ENCODE peak calls at places on chromosomes 4 and X, in six cellular contexts. G is HepG2, N is GM12891, C is H1, U is K562, W is GM12878. F is an unnamed sample.

GRCh38 chr4:150931796-150932195 is 83.3 kb downstream of the LRBA start:
- DNase-seq in G (no peak), N (no peak), C (no peak), U (no peak), W (no peak), F (no peak)

GRCh38 chrX:45323387-45323786 is 122.7 kb upstream of the DIPK2B start:
- DNase-seq in G (no peak), N (no peak), C (no peak), U (no peak), W (no peak), F (no peak)

GRCh38 chrX:47704736-47705135 is 45.8 kb upstream of the UXT start:
- DNase-seq in G (no peak), N (no peak), C (no peak), U (no peak), W (no peak), F (no peak)

GRCh38 chrX:140091276-140091886 is 126.1 kb upstream of the CXorf66 start:
- DNase-seq in G (no peak), N (peak; percentile 3), C (no peak), U (peak; percentile 26), W (no peak), F (peak; percentile 11)

GRCh38 chrX:100650841-100651240 is 6.8 kb downstream of the SRPX2 start:
- DNase-seq in G (no peak), N (no peak), C (no peak), U (no peak), W (no peak), F (no peak)

GRCh38 chrX:44306336-44306735 is 37.1 kb downstream of the EFHC2 start:
- DNase-seq in G (no peak), N (no peak), C (no peak), U (no peak), W (no peak), F (no peak)

GRCh38 chr4:149344436-149344835 is 471.2 kb downstream of the IQCM start:
- DNase-seq in G (no peak), N (no peak), C (no peak), U (no peak), W (no peak), F (no peak)

GRCh38 chrX:70009049-70009448 is 40.7 kb downstream of the AWAT2 start:
- DNase-seq in G (no peak), N (no peak), C (no peak), U (no peak), W (no peak), F (no peak)

GRCh38 chrX:10166731-10167149 is 10.0 kb downstream of the CLCN4 start:
- DNase-seq in G (peak; percentile 39), N (no peak), C (no peak), U (no peak), W (no peak), F (no peak)

DNA sequence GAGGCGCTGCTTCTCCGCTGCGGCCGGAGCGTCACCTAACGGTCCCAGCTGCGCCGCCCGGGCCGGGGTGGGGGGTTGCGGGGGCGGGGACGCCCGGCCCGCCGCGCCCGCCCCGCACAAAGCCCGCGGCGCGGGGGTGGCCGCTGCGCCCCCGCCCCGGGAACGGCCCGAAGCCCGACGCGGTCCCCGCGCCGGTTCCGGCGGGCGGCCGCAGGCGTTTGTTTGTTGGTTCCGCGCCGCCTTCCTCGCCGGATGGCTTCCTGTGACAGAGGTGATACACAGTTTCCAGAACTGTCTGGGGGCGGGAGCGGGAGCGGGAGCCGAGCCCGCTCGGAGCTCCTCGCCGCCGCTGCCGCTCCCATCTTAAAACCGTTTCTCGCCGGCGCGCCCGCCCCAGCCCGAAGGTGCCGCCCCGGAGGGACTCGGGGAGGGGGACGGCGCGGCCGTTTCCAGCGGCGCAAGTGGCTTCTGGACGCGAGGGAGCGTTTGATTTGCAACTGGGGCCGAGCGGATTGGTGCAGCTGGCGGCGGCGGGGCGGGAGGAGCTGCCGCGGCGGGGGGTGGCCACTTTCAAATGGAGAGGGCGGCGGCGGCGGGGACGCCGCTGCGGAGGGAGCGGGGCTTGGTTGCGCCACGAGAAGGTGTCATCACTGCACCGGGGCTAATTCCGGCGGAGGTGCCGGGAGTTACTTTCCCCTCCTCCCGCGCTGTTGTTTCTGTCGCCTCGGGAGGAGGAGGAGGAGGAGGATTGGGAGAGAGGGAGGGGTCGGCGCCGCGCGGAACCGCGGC is 2.3 kb downstream of the JADE1 start:
- DNase-seq in G (peak; percentile 84), N (peak; percentile 59), C (no peak), U (peak; percentile 73), W (no peak), F (peak; percentile 65)
- TF ChIP-seq POLR2A in G (peak; percentile 76), N (peak; percentile 63), C (peak; percentile 82), U (peak; percentile 79), W (peak; percentile 86), F (peak; percentile 75)

DNA sequence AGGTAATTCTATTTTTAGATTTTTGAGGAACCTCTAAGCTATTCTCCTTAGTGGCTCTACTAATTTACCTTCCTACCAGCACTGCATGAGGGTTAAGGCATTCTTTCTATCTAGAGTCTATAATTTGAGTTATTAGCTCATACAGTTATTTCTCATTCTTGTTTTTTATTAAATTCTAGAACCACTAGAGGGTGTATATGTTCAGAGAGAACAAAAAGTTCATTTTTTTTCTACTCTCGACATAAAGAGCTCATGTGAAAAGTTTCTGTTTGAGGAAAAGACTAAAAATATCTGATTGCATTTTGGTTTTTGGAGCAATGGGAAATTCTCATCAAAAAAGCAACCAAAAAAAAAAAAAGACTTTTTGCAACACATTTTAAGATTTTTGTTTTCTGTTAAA is 57.0 kb upstream of the LRAT start:
- DNase-seq in G (no peak), N (no peak), C (no peak), U (no peak), W (no peak), F (no peak)
- TF ChIP-seq TAF1 in G (no peak), N (no peak), C (no peak), U (no peak), W (no peak), F (no peak)

GRCh38 chrX:152958524-152959465 is 35.1 kb downstream of the PNMA5 start:
- DNase-seq in G (peak; percentile 54), N (peak; percentile 50), C (peak; percentile 50), U (peak; percentile 85), W (peak; percentile 55), F (peak; percentile 50)
- TF ChIP-seq POLR2AphosphoS5 in G (no peak), N (no peak), C (no peak), U (no peak), W (no peak), F (no peak)

DNA sequence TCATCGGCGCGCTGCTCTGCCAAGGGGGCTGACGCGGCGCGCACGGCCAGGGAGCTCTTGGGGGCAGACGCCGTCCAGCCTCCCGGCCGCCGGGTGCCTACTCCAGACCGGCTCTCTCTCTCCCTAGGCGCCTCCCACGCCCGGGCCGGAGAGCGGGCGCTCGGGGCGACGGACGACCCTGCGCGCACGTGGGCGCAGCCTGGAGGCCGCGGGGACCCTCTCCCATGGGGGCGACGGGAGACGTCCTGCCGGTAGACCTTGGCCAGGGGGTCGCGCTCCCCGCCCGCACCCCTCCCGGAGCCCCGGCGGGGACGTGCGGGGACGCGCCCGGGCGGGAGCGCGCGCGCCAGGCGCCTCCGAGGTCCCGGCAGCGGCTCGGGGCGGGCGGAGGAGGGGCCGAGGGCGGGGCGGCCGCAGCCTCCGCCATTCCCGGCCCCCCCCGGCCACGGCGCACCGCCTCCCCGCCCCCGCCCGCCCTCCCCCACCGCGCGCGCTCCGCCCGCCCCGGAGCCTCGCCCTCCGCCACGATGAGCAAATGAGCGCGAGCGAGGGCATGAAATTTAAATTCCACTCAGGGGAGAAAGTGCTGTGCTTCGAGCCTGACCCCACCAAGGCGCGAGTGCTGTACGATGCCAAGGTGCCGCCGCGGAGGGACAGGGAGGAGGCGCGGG is at the start of gene MSL3:
- DNase-seq in G (no peak), N (peak; percentile 39), C (no peak), U (peak; percentile 83), W (no peak), F (peak; percentile 48)
- TF ChIP-seq POLR2A in G (no peak), N (no peak), C (no peak), U (peak; percentile 4), W (peak; percentile 68), F (no peak)

GRCh38 chr4:158203929-158204328 is 6.4 kb upstream of the TMEM144 start:
- DNase-seq in G (no peak), N (no peak), C (no peak), U (no peak), W (no peak), F (no peak)

GRCh38 chr4:158209825-158210807 is at the start of gene TMEM144:
- DNase-seq in G (peak; percentile 79), N (no peak), C (peak; percentile 63), U (peak; percentile 58), W (no peak), F (peak; percentile 1)

GRCh38 chr4:158211288-158211687 is 1.0 kb downstream of the TMEM144 start:
- DNase-seq in G (peak; percentile 37), N (no peak), C (no peak), U (no peak), W (no peak), F (no peak)

GRCh38 chr4:158208931-158209640 is 1.2 kb upstream of the TMEM144 start:
- DNase-seq in G (no peak), N (no peak), C (no peak), U (no peak), W (no peak), F (no peak)
- TF ChIP-seq TAF1 in G (no peak), N (no peak), C (no peak), U (no peak), W (no peak), F (no peak)